ENCODE peak calls at places on chromosomes 6 and 20, in eight cellular contexts. X is transverse colon, T is cardiac fibroblast, P is NCI-H2029, D is AML-193, G is esophagus squamous epithelium, F is T-helper 17 cell, Z is HS-27A. A is an unnamed sample.

GRCh38 chr6:129140571-129140970 is 257.6 kb downstream of the LAMA2 start:
- DNase-seq in P (no peak), G (no peak), F (no peak), T (peak; percentile 44), D (no peak), X (no peak), Z (no peak), A (no peak)

GRCh38 chr20:60117040-60117439 is 158.8 kb downstream of the CDH26 start:
- DNase-seq in P (no peak), Z (no peak), T (no peak), X (no peak), D (peak; percentile 65), F (no peak), G (no peak), A (no peak)

GRCh38 chr6:138572200-138572875 is 73.0 kb upstream of the NHSL1 start:
- DNase-seq in F (no peak), G (no peak), T (peak; percentile 74), Z (no peak), X (peak; percentile 82), P (peak; percentile 68), D (no peak), A (no peak)

GRCh38 chr6:45709834-45710233 is 305.8 kb downstream of the CLIC5 start:
- DNase-seq in D (no peak), F (no peak), Z (no peak), X (no peak), T (no peak), G (no peak), P (no peak), A (no peak)

GRCh38 chr6:130934848-130935585 is 107.8 kb downstream of the SMLR1 start:
- DNase-seq in P (no peak), X (no peak), Z (no peak), F (no peak), G (no peak), T (peak; percentile 47), D (no peak), A (no peak)

GRCh38 chr6:26375270-26375669 is 7.6 kb upstream of the BTN2A2 start:
- DNase-seq in P (no peak), X (no peak), Z (no peak), F (no peak), D (no peak), G (no peak), T (no peak), A (no peak)

GRCh38 chr20:48620486-48621255 is 207.1 kb downstream of the PREX1 start:
- DNase-seq in Z (peak; percentile 41), D (peak; percentile 19), T (peak; percentile 87), F (peak; percentile 67), P (peak; percentile 77), X (peak; percentile 92), G (no peak), A (no peak)

GRCh38 chr6:119541132-119541905 is 191.8 kb upstream of the MAN1A1 start:
- DNase-seq in T (peak; percentile 99), F (no peak), X (no peak), G (no peak), D (no peak), P (no peak), Z (peak; percentile 11), A (no peak)

GRCh38 chr6:108779521-108779920 is 68.7 kb upstream of the ARMC2 start:
- DNase-seq in D (no peak), F (no peak), P (no peak), X (no peak), T (peak; percentile 34), Z (no peak), G (no peak), A (no peak)

GRCh38 chr20:12166053-12166717 is 248.5 kb downstream of the BTBD3 start:
- DNase-seq in T (peak; percentile 93), X (peak; percentile 41), D (no peak), P (no peak), F (no peak), Z (no peak), G (no peak), A (no peak)

GRCh38 chr6:13131935-13132661 is 196.2 kb downstream of the TBC1D7 start:
- DNase-seq in T (no peak), P (no peak), G (no peak), X (no peak), F (no peak), Z (no peak), D (no peak), A (no peak)

GRCh38 chr20:59777814-59778575 is 155.4 kb downstream of the SYCP2 start:
- DNase-seq in G (no peak), X (no peak), P (no peak), F (no peak), D (no peak), Z (no peak), T (no peak), A (no peak)

GRCh38 chr20:19456600-19457390 is 244.4 kb downstream of the SLC24A3 start:
- DNase-seq in P (no peak), Z (no peak), T (no peak), D (no peak), X (no peak), G (no peak), F (no peak), A (no peak)

GRCh38 chr6:45184937-45185336 is 143.2 kb upstream of the RUNX2 start:
- DNase-seq in P (no peak), Z (no peak), D (no peak), F (no peak), T (no peak), X (no peak), G (no peak), A (no peak)

GRCh38 chr6:156402227-156402626 is 375.0 kb upstream of the ARID1B start:
- DNase-seq in P (no peak), T (no peak), Z (no peak), G (no peak), X (no peak), F (no peak), D (no peak), A (no peak)

GRCh38 chr6:83609248-83609647 is 96.9 kb downstream of the PRSS35 start:
- DNase-seq in D (no peak), P (no peak), G (no peak), T (no peak), X (no peak), Z (no peak), F (no peak), A (no peak)

GRCh38 chr6:126905917-126906316 is 212.6 kb upstream of the RSPO3 start:
- DNase-seq in X (no peak), D (no peak), T (peak; percentile 48), F (no peak), P (no peak), G (no peak), Z (no peak), A (no peak)

GRCh38 chr6:22886881-22887581 is 317.7 kb downstream of the HDGFL1 start:
- DNase-seq in Z (peak; percentile 74), G (no peak), F (no peak), P (no peak), D (no peak), T (no peak), X (no peak), A (no peak)

GRCh38 chr6:31001489-31001888 is 8.8 kb upstream of the MUC22 start:
- DNase-seq in D (no peak), P (no peak), X (no peak), T (no peak), Z (no peak), F (no peak), G (no peak), A (no peak)

GRCh38 chr6:104483225-104483834 is 376.4 kb downstream of the HACE1 start:
- DNase-seq in G (no peak), X (no peak), F (no peak), Z (no peak), P (no peak), D (peak; percentile 49), T (peak; percentile 61), A (no peak)

GRCh38 chr20:34017610-34018009 is 23.9 kb downstream of the RALY start:
- DNase-seq in D (no peak), F (no peak), P (no peak), X (no peak), Z (peak; percentile 80), G (no peak), T (peak; percentile 73), A (no peak)

GRCh38 chr20:2137552-2138201 is 36.0 kb downstream of the STK35 start:
- DNase-seq in F (no peak), G (no peak), T (peak; percentile 62), P (no peak), Z (no peak), D (no peak), X (no peak), A (no peak)